ENCODE peak calls at places on chromosome 7, in four cellular contexts. F is mammary epithelial cell, T is PC-9, J is AG04450. Z is an unnamed sample.

GRCh38 chr7:54699715-54700114 is 59.3 kb downstream of the SEC61G start:
- DNase-seq in F (no peak), T (no peak), J (no peak), Z (no peak)

GRCh38 chr7:32179567-32179966 is 109.4 kb upstream of the PDE1C start:
- DNase-seq in F (no peak), T (no peak), J (no peak), Z (no peak)

GRCh38 chr7:44213872-44214595 is 13.3 kb downstream of the YKT6 start:
- DNase-seq in F (peak), T (no peak), J (no peak), Z (no peak)

GRCh38 chr7:127847641-127848040 is 183.6 kb downstream of the LRRC4 start:
- DNase-seq in F (no peak), T (no peak), J (no peak), Z (no peak)

GRCh38 chr7:131537581-131537980 is 18.8 kb downstream of the PODXL start:
- DNase-seq in F (no peak), T (no peak), J (no peak), Z (no peak)

GRCh38 chr7:29794959-29795629 is 11.2 kb upstream of the WIPF3 start:
- DNase-seq in F (no peak), T (peak), J (no peak), Z (no peak)

GRCh38 chr7:15326044-15326644 is 235.7 kb downstream of the AGMO start:
- DNase-seq in F (no peak), T (no peak), J (peak), Z (peak)

GRCh38 chr7:4931932-4932331 is 27.1 kb downstream of the MMD2 start:
- DNase-seq in F (peak), T (no peak), J (no peak), Z (no peak)

GRCh38 chr7:52540041-52540440 is 495.4 kb upstream of the POM121L12 start:
- DNase-seq in F (peak), T (peak), J (no peak), Z (no peak)

GRCh38 chr7:45028920-45029344 is 28.9 kb downstream of the CCM2 start:
- DNase-seq in F (no peak), T (no peak), J (no peak), Z (no peak)

GRCh38 chr7:7276151-7276550 is 93.8 kb downstream of the C1GALT1 start:
- DNase-seq in F (no peak), T (no peak), J (no peak), Z (no peak)

GRCh38 chr7:156544919-156545715 is 95.5 kb upstream of the RNF32 start:
- DNase-seq in F (no peak), T (no peak), J (no peak), Z (no peak)

GRCh38 chr7:77428777-77429231 is 12.7 kb upstream of the GSAP start:
- DNase-seq in F (no peak), T (no peak), J (no peak), Z (no peak)

GRCh38 chr7:33979807-33980355 is 74.5 kb downstream of the BMPER start:
- DNase-seq in F (peak), T (no peak), J (peak), Z (peak)

GRCh38 chr7:44615149-44615611 is 8.8 kb downstream of the OGDH start:
- DNase-seq in F (no peak), T (no peak), J (no peak), Z (no peak)

GRCh38 chr7:26090927-26091519 is 61.0 kb upstream of the NFE2L3 start:
- DNase-seq in F (peak), T (peak), J (peak), Z (peak)

GRCh38 chr7:55069271-55069792 is 50.5 kb downstream of the EGFR start:
- DNase-seq in F (no peak), T (no peak), J (no peak), Z (no peak)

GRCh38 chr7:43108255-43109011 is 4.0 kb upstream of the HECW1 start:
- DNase-seq in F (peak), T (no peak), J (no peak), Z (peak)

GRCh38 chr7:40298421-40298820 is 163.6 kb downstream of the SUGCT start:
- DNase-seq in F (peak), T (no peak), J (no peak), Z (no peak)

GRCh38 chr7:15309891-15310290 is 251.9 kb downstream of the AGMO start:
- DNase-seq in F (peak), T (no peak), J (no peak), Z (peak)

GRCh38 chr7:132708501-132708900 is 132.2 kb upstream of the PLXNA4 start:
- DNase-seq in F (no peak), T (no peak), J (no peak), Z (no peak)

GRCh38 chr7:132705146-132705545 is 128.9 kb upstream of the PLXNA4 start:
- DNase-seq in F (no peak), T (no peak), J (no peak), Z (no peak)

GRCh38 chr7:132713893-132714292 is 137.6 kb upstream of the PLXNA4 start:
- DNase-seq in F (no peak), T (no peak), J (no peak), Z (no peak)

GRCh38 chr7:132709971-132710567 is 133.8 kb upstream of the PLXNA4 start:
- DNase-seq in F (peak), T (peak), J (peak), Z (peak)
- TF ChIP-seq CTCF in F (peak), T (peak), J (peak), Z (peak)

DNA sequence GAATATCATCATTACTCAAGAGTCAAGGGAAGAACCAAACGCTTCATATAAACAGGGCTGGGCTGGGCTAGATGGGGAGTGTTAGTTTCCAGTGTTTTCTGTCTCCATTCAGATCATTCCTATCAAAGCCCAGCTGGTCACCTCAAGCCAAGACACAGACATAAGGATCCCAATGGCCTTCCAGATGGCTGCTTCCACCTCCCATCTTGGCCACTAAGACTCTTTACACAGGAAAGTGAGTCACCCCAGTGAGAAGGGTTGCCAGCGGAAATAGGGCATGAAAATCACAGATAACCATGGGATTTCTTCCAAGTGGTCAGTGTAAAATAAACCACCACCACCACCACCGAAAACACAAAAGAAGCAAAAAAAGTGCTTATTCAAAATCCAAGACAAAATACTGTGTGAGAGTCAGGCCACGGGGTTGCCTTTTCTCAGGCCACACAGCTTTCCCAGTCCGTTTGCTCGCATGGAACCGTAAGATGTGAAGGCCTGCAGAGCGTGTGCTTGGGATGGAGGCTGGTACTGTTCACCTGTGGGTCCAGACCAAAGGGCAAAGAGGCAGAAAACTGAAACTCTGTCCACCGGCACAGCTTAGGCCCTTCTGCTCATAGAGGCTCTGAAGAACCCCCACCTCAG is 5.6 kb downstream of the PRSS2 start:
- DNase-seq in F (no peak), T (peak), J (no peak), Z (peak)
- H3K4me3 ChIP-seq in F (no peak), T (no peak), J (no peak), Z (no peak)

DNA sequence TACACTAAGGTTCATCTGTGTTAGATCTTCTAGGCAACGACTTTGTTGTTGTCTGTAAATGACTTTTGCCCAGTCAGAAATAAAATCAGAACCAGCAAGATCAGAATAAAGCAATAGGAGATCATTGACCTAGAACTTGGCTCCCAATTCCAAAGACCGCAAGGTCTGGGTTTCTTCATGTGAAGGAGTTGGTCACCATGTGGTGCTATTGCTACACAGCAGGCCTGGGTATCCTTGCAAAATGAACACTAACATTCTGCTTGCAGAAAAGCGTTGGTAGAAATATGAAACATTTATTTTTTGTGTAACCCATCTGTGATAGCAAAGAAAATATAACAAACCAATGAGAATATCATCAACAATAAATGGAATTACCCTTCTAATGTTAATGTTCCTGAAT is 831.0 kb downstream of the NXPH1 start:
- DNase-seq in F (no peak), T (no peak), J (no peak), Z (no peak)
- TF ChIP-seq CTCF in F (no peak), T (no peak), J (no peak), Z (no peak)

GRCh38 chr7:107386543-107386900 is 83.3 kb upstream of the GPR22 start:
- DNase-seq in F (no peak), T (no peak), J (no peak), Z (no peak)
- H3K4me3 ChIP-seq in F (no peak), T (no peak), J (no peak), Z (no peak)

GRCh38 chr7:24910551-24911212 is 69.3 kb downstream of the OSBPL3 start:
- DNase-seq in F (no peak), T (no peak), J (no peak), Z (no peak)

GRCh38 chr7:24908166-24908565 is 71.8 kb downstream of the OSBPL3 start:
- DNase-seq in F (no peak), T (no peak), J (no peak), Z (no peak)

GRCh38 chr7:24905996-24906770 is 73.8 kb downstream of the OSBPL3 start:
- DNase-seq in F (peak), T (peak), J (no peak), Z (peak)

GRCh38 chr7:24908757-24909156 is 71.2 kb downstream of the OSBPL3 start:
- DNase-seq in F (no peak), T (no peak), J (no peak), Z (no peak)

DNA sequence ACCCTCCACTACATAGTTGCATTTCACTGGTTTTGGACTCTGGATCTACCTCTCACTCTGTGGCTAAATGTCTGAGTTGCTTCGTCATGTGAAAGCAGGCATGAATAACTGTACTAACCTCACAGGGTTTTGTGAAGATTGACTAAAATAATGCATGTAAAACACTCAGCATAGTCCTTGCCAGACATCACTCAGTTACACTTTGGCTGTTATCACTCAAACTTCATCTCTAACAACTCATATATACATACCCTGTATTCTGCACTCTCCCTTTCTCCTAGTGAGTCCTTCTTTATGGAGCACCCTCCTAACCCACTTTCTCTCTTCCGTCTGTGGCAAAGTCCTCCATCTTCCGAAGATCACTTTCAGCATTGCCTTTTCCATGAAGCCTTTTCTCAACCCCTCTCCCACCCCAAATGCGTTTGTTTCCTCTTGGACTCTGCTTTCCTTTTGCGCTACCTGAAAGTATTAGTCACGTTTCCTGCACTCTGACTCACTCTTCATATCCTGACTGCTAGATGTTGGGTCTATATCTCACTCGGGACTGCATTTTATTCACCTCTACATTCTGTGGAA is 72.6 kb downstream of the OSBPL3 start:
- DNase-seq in F (peak), T (peak), J (no peak), Z (peak)
- TF ChIP-seq CTCF in F (no peak), T (no peak), J (no peak), Z (no peak)

DNA sequence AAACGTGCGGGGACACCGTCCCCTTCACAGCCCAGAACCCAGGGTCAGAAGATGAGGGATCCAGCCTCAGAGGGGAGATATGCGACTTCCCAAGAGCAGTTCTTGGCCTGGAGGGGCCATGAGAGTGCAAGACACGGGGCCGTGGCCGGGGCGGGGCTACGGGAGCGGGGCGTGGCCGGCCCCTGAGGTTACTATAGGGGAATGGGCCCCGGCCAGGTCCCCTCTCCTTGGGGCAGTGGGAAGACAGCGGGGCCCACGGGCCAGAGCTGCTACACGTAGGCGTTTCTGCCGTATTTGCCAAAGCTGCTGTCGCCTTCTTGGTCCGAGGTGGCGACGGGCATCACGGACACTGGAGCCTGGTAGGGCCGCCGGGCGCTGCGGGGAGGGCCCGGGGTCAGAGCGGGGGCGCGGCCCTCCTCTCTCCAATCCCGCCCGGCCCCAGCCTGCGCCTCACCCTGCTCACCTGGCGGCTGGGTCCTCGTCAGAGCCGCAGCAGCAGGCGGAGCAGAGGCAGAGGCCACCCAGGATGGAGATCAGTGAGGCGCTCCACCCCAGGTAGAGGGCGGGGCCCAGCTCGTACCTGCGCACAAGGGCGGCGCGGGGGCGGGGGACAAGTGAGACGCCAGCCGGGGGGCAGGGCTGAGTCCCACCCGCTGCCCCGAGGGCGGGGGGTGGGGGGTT is 5.3 kb downstream of the CLDN15 start:
- DNase-seq in F (peak), T (peak), J (no peak), Z (peak)
- H3K4me3 ChIP-seq in F (peak), T (peak), J (no peak), Z (no peak)

GRCh38 chr7:151432658-151433521 is 7.1 kb downstream of the CRYGN start:
- DNase-seq in F (peak), T (no peak), J (no peak), Z (no peak)
- TF ChIP-seq CTCF in F (peak), T (no peak), J (peak), Z (no peak)

GRCh38 chr7:133252506-133252857 is 396 bp upstream of the EXOC4 start:
- DNase-seq in F (no peak), T (no peak), J (no peak), Z (no peak)
- H3K4me3 ChIP-seq in F (no peak), T (no peak), J (no peak), Z (no peak)